ENCODE peak calls at places on chromosomes 1 and 21, in six cellular contexts. Q is WERI-Rb-1, P is mucosa of descending colon, X is IMR-90, U is GM12878, H is neuronal stem cell. A is an unnamed sample.

GRCh38 chr1:203401151-203401550 is 50.2 kb upstream of the FMOD start:
- DNase-seq in Q (no peak), P (no peak), X (no peak), U (no peak), H (no peak), A (no peak)

GRCh38 chr1:162033445-162033844 is 9.8 kb upstream of the OLFML2B start:
- DNase-seq in Q (no peak), P (no peak), X (no peak), U (no peak), H (no peak), A (peak; percentile 58)

GRCh38 chr1:10634428-10635384 is 160.0 kb downstream of the PEX14 start:
- DNase-seq in Q (no peak), P (no peak), X (no peak), U (no peak), H (no peak), A (peak; percentile 45)

GRCh38 chr1:61082336-61083013 is at the start of gene NFIA:
- DNase-seq in Q (peak; percentile 22), P (peak; percentile 71), X (peak; percentile 50), U (no peak), H (no peak), A (peak; percentile 58)

GRCh38 chr1:8985915-8986813 is 40.1 kb downstream of the SLC2A7 start:
- DNase-seq in Q (no peak), P (peak; percentile 79), X (peak; percentile 95), U (no peak), H (no peak), A (no peak)

GRCh38 chr1:219774386-219774785 is 154.0 kb downstream of the SLC30A10 start:
- DNase-seq in Q (no peak), P (no peak), X (no peak), U (no peak), H (no peak), A (no peak)

GRCh38 chr1:177783052-177783451 is 186.8 kb downstream of the SEC16B start:
- DNase-seq in Q (peak; percentile 20), P (no peak), X (no peak), U (no peak), H (no peak), A (no peak)

GRCh38 chr1:107009286-107009685 is 47.2 kb upstream of the PRMT6 start:
- DNase-seq in Q (no peak), P (no peak), X (no peak), U (no peak), H (no peak), A (no peak)

GRCh38 chr1:85128296-85128695 is 72.5 kb downstream of the SYDE2 start:
- DNase-seq in Q (no peak), P (no peak), X (peak; percentile 67), U (no peak), H (no peak), A (no peak)

GRCh38 chr1:172254521-172255222 is 165.8 kb upstream of the C1orf105 start:
- DNase-seq in Q (no peak), P (no peak), X (peak; percentile 92), U (no peak), H (no peak), A (no peak)

GRCh38 chr1:145926706-145927072 is 595 bp downstream of the RBM8A start:
- DNase-seq in Q (no peak), P (no peak), X (no peak), U (no peak), H (no peak), A (no peak)

GRCh38 chr1:3320246-3321152 is 134.0 kb upstream of the ARHGEF16 start:
- DNase-seq in Q (peak; percentile 40), P (peak; percentile 75), X (peak; percentile 25), U (no peak), H (no peak), A (peak; percentile 25)

GRCh38 chr1:221888218-221888617 is 146.3 kb upstream of the DUSP10 start:
- DNase-seq in Q (no peak), P (no peak), X (no peak), U (no peak), H (no peak), A (no peak)

DNA sequence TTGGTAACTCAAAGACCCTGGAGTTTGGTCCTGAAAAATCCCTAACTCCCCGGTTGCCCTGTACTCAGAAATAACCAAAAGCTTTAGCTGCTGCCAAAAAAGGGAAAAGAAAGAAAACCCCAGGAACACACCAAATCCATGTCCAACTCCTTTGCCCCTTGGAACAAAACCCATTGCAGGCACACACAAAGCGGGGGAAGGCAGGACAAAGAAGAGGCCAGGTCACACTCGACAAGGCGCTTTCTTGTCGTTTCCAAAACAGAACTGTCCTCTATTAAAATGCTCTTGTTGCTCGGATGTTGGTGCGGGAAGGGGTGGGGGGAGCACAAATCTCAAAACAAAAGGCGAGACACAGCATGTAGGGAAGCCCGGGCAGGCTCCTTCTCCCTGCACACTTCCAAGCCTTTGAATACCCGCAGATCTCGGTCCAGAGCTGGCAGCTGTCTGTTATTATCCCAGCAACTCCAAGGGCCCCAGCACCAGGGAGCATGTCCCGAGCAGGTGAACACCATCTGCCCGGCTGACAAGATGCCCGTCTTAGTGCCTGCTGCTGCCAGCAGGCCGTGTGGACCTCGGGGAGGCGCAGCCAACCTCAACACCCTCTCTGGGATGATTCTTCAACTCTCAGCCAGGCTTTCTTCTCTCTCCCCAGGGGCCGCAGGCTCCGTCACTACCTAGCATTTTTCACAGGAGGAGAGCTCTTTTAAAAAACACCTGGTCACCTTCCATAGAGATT is 96.4 kb downstream of the SSBP3 start:
- DNase-seq in Q (peak; percentile 62), P (no peak), X (no peak), U (no peak), H (peak; percentile 60), A (no peak)
- H3K4me3 ChIP-seq in Q (no peak overlapping the region), P (no peak overlapping the region), X (no peak overlapping the region), U (no peak overlapping the region), H (no peak overlapping the region), A (no peak overlapping the region)

GRCh38 chr1:45008076-45008475 is 3.0 kb downstream of the HECTD3 start:
- DNase-seq in Q (no peak), P (no peak), X (no peak), U (no peak), H (no peak), A (no peak)

GRCh38 chr1:45009296-45009865 is 1.7 kb downstream of the HECTD3 start:
- DNase-seq in Q (no peak), P (no peak), X (no peak), U (no peak), H (no peak), A (no peak)

GRCh38 chr1:45009956-45010854 is 919 bp downstream of the HECTD3 start:
- DNase-seq in Q (no peak), P (peak; percentile 88), X (no peak), U (no peak), H (peak; percentile 8), A (no peak)

GRCh38 chr1:45007311-45007710 is 3.8 kb downstream of the HECTD3 start:
- DNase-seq in Q (no peak), P (no peak), X (no peak), U (no peak), H (no peak), A (no peak)

GRCh38 chr1:45008516-45008915 is 2.6 kb downstream of the HECTD3 start:
- DNase-seq in Q (no peak), P (no peak), X (no peak), U (no peak), H (no peak), A (no peak)
- H3K36me3 ChIP-seq in Q (peaks cover 51% of the 10 kb centered on the region), P (peaks cover 7% of the 10 kb centered on the region), X (peaks cover 58% of the 10 kb centered on the region), U (peaks cover 19% of the 10 kb centered on the region), H (peaks cover 61% of the 10 kb centered on the region), A (no peaks in the 10 kb centered on the region)

GRCh38 chr1:182672487-182672836 is 11.9 kb downstream of the RGS8 start:
- DNase-seq in Q (no peak), P (no peak), X (no peak), U (no peak), H (no peak), A (no peak)
- H3K4me3 ChIP-seq in Q (no peak overlapping the region), P (no peak overlapping the region), X (no peak overlapping the region), U (no peak overlapping the region), H (no peak overlapping the region), A (no peak overlapping the region)

DNA sequence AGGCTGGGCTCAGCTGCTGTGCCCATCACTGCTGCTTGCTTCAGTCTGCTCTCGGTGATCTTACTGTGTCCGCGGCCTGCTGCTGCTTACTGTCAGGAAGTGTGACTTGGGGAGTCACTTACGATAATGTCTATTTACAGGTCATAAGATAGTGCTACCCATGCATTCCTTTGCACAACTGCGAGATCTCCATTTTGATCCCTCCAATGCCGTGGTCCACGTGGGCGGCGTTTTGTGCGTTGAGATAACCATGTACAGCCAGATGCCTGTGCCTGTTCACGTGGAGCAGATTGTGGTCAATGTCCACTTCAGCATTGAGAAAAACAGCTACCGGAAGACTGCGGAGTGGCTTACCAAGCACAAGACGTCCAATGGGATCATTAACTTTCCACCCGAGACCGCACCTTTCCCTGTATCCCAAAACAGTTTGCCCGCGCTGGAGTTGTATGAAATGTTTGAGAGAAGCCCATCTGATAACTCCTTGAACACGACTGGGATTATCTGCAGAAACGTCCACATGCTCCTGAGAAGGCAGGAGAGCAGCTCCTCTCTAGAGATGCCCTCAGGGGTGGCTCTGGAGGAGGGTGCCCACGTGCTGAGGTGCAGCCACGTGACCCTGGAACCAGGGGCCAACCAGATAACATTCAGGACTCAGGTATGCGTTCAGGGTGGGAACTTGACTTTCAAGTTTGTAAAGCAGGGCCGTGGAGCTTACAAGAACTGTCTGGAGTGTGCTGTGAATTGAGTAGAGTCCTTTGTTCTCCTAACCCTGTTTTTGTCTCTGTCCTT is 24.4 kb upstream of the PWP2 start:
- DNase-seq in Q (peak; percentile 1), P (no peak), X (no peak), U (no peak), H (no peak), A (no peak)
- H3K36me3 ChIP-seq in Q (peaks cover 77% of the 10 kb centered on the region), P (peaks cover 3% of the 10 kb centered on the region), X (peaks cover 54% of the 10 kb centered on the region), U (peaks cover 52% of the 10 kb centered on the region), H (peaks cover 99% of the 10 kb centered on the region), A (peaks cover 66% of the 10 kb centered on the region)